ENCODE peak calls at places on chromosome X, in six cellular contexts. N is left lung, O is tibial nerve, X is GM12865, H is heart right ventricle, K is choroid plexus epithelial cell. M is an unnamed sample.

GRCh38 chrX:114615765-114616164 is 31.9 kb downstream of the HTR2C start:
- DNase-seq in X (no peak), O (no peak), H (no peak), N (no peak), K (no peak), M (no peak)

GRCh38 chrX:117972681-117973080 is 143.9 kb downstream of the KLHL13 start:
- DNase-seq in N (no peak), O (no peak), H (peak), K (no peak), X (no peak), M (no peak)

GRCh38 chrX:2536974-2537373 is 36.2 kb upstream of the DHRSX start:
- DNase-seq in N (no peak), X (no peak), K (no peak), H (peak), O (no peak), M (no peak)

GRCh38 chrX:103175944-103176753 is 38.8 kb upstream of the BEX4 start:
- DNase-seq in N (no peak), X (peak), K (peak), H (peak), O (peak), M (peak)

GRCh38 chrX:119942831-119943184 is 743 bp downstream of the NKAP start:
- DNase-seq in H (no peak), N (no peak), O (no peak), K (peak), X (no peak), M (no peak)

GRCh38 chrX:13888284-13888683 is 71.4 kb upstream of the GPM6B start:
- DNase-seq in K (no peak), N (no peak), O (no peak), X (no peak), H (no peak), M (no peak)

GRCh38 chrX:3520987-3521875 is 174.8 kb upstream of the MXRA5 start:
- DNase-seq in H (no peak), O (no peak), N (no peak), K (peak), X (no peak), M (peak)

GRCh38 chrX:72107320-72107719 is 24.4 kb downstream of the RTL5 start:
- DNase-seq in K (peak), X (no peak), N (no peak), H (no peak), O (no peak), M (peak)

GRCh38 chrX:104126856-104127255 is 14.5 kb downstream of the ZCCHC18 start:
- DNase-seq in H (no peak), X (no peak), N (no peak), O (no peak), K (no peak), M (peak)

GRCh38 chrX:49001521-49002090 is 458 bp downstream of the GRIPAP1 start:
- DNase-seq in K (peak), O (no peak), X (peak), H (peak), N (no peak), M (peak)

GRCh38 chrX:22087158-22087557 is 55.0 kb downstream of the PHEX start:
- DNase-seq in K (no peak), X (no peak), O (no peak), H (no peak), N (no peak), M (no peak)

GRCh38 chrX:47166126-47166525 is 21.1 kb downstream of the RBM10 start:
- DNase-seq in N (no peak), H (no peak), K (peak), O (no peak), X (no peak), M (peak)

GRCh38 chrX:8868906-8869305 is 67.7 kb upstream of the FAM9A start:
- DNase-seq in O (no peak), H (no peak), N (no peak), K (peak), X (no peak), M (peak)

GRCh38 chrX:112779139-112779538 is 61.5 kb downstream of the AMOT start:
- DNase-seq in X (no peak), O (no peak), K (no peak), N (no peak), H (no peak), M (no peak)

GRCh38 chrX:12721042-12721441 is 70.2 kb upstream of the PRPS2 start:
- DNase-seq in K (no peak), N (no peak), X (peak), H (no peak), O (no peak), M (no peak)

GRCh38 chrX:65127804-65128203 is 151.6 kb upstream of the ZC4H2 start:
- DNase-seq in K (no peak), N (no peak), O (no peak), X (no peak), H (peak), M (no peak)

GRCh38 chrX:119194631-119195030 is 41.5 kb upstream of the PGRMC1 start:
- DNase-seq in X (no peak), K (peak), O (no peak), N (no peak), H (no peak), M (peak)

GRCh38 chrX:122941801-122942200 is 242.3 kb upstream of the GRIA3 start:
- DNase-seq in X (no peak), N (no peak), K (no peak), O (no peak), H (no peak), M (no peak)

GRCh38 chrX:109889289-109890006 is 113.5 kb upstream of the TMEM164 start:
- DNase-seq in O (no peak), K (peak), N (no peak), H (no peak), X (peak), M (peak)

GRCh38 chrX:80648023-80648422 is 161.7 kb downstream of the BRWD3 start:
- DNase-seq in N (no peak), K (peak), H (no peak), X (peak), O (no peak), M (peak)

GRCh38 chrX:18946157-18946556 is 37.8 kb downstream of the PHKA2 start:
- DNase-seq in O (no peak), X (no peak), K (no peak), N (no peak), H (no peak), M (no peak)

GRCh38 chrX:11531226-11531625 is 134.5 kb downstream of the ARHGAP6 start:
- DNase-seq in X (no peak), K (peak), O (no peak), H (no peak), N (no peak), M (peak)

GRCh38 chrX:134396174-134396573 is 63.8 kb upstream of the HPRT1 start:
- DNase-seq in H (no peak), O (no peak), N (no peak), X (no peak), K (peak), M (peak)

GRCh38 chrX:57821703-57822375 is 88.4 kb downstream of the ZXDA start:
- DNase-seq in K (peak), X (peak), N (no peak), O (no peak), H (peak), M (peak)

GRCh38 chrX:69237228-69237627 is 72.0 kb upstream of the PJA1 start:
- DNase-seq in K (no peak), O (no peak), X (no peak), N (no peak), H (no peak), M (no peak)

GRCh38 chrX:13652256-13653021 is 502 bp upstream of the TCEANC start:
- DNase-seq in X (no peak), K (peak), N (no peak), O (no peak), H (no peak), M (peak)

GRCh38 chrX:134622056-134622812 is 36.0 kb downstream of the PLAC1 start:
- DNase-seq in O (no peak), X (peak), N (no peak), H (peak), K (peak), M (peak)

GRCh38 chrX:77597090-77597489 is 149.9 kb downstream of the FGF16 start:
- DNase-seq in H (no peak), N (no peak), K (peak), O (no peak), X (no peak), M (peak)
- TF ChIP-seq CTCF in H (peak), N (no peak), K (peak), O (no peak), X (no peak), M (peak)

DNA sequence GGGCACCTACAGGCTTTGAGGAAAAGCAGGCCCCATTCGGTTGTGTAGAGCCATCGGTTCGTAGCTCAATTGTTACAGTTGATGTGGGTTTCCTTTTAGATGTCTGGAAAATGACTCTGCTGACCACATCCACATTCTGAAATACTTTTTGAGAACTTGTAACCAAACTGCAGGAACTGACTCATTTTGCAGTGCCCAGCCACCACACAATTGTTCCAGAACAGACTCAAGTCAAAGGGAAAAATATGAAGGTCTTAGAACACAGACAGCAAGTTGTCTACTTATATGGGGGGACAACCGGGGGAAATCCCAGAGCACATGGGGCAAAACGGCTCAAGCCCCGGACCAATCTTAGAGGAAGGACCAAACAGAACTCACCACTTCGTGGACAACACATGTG is 557.6 kb upstream of the DIPK2B start:
- DNase-seq in N (no peak), K (peak), X (peak), O (no peak), H (no peak), M (peak)
- H3K4me3 ChIP-seq in N (no peak), K (no peak), X (no peak), O (no peak), H (no peak), M (peak)

GRCh38 chrX:1391370-1391706 is 575 bp downstream of the SLC25A6 start:
- DNase-seq in O (no peak), H (no peak), K (no peak), N (no peak), X (no peak), M (peak)

GRCh38 chrX:1392376-1393130 is 640 bp upstream of the SLC25A6 start:
- DNase-seq in K (peak), H (peak), N (peak), O (peak), X (peak), M (peak)

GRCh38 chrX:1390621-1391369 is 1.1 kb downstream of the SLC25A6 start:
- DNase-seq in N (peak), K (no peak), X (no peak), O (no peak), H (no peak), M (no peak)

GRCh38 chrX:1389993-1390285 is 2.0 kb downstream of the SLC25A6 start:
- DNase-seq in H (no peak), N (no peak), O (no peak), X (no peak), K (no peak), M (no peak)

DNA sequence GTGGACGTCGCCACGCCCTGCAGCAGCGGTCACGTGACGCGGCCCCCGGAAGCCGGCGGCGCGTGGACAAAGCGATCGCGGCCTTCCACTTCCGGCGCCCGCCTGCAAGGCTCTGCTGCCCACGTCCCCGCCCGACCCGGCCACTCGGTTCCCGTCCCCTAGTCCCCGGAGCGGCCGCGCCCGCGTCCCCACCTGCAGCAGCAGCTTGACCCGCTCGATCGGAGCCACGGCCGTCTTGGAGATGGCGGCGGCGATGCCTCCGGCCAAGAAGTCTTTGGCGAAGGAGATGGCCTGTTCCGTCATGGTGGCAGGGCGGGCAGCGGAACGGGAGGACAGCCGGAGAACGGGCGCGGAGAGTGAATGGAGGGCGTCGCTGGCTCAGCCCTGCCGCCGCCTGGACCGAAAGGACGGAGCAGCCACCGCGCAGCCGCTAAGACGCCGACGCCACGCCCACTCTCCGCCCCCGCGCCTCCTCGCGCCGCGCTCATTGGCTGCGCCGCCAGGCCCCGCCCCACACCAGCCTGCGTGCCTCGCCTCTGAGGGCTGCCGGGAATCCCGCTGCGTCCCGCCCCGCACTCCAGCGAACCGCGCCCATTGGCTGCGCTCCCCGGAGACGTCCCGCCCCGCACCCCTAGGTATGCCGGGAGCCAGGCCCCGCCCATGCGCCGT is at the start of gene SLC25A6:
- DNase-seq in O (peak), K (peak), N (peak), X (peak), H (peak), M (peak)
- TF ChIP-seq CTCF in O (no peak), K (peak), N (peak), X (no peak), H (peak), M (no peak)

GRCh38 chrX:40093586-40093985 is 4.2 kb downstream of the BCOR start:
- DNase-seq in O (no peak), X (no peak), N (no peak), H (no peak), K (no peak), M (no peak)
- H3K4me3 ChIP-seq in O (peak), X (no peak), N (peak), H (peak), K (peak), M (peak)

DNA sequence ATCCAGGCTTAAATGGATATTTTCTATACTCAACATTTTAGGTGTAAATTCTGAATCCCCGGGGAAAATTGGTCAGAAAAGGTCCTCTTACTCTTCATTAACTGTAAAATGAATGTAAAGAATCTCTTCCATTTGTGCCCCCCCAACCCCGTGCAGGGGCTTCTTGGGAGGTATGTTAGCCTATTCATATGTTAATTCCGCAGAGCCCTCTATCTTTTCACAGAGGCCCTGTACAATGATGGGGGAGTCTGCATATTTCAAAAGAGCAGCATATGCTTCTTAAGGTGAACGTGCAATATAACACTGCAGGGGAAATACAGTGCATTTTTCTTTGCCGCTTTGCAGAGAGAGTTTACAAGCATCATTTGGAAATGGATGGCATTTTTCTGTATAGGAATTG is 88.5 kb upstream of the CXorf66 start:
- DNase-seq in O (no peak), N (no peak), K (no peak), X (no peak), H (no peak), M (no peak)
- TF ChIP-seq CTCF in O (no peak), N (no peak), K (no peak), X (no peak), H (no peak), M (no peak)

DNA sequence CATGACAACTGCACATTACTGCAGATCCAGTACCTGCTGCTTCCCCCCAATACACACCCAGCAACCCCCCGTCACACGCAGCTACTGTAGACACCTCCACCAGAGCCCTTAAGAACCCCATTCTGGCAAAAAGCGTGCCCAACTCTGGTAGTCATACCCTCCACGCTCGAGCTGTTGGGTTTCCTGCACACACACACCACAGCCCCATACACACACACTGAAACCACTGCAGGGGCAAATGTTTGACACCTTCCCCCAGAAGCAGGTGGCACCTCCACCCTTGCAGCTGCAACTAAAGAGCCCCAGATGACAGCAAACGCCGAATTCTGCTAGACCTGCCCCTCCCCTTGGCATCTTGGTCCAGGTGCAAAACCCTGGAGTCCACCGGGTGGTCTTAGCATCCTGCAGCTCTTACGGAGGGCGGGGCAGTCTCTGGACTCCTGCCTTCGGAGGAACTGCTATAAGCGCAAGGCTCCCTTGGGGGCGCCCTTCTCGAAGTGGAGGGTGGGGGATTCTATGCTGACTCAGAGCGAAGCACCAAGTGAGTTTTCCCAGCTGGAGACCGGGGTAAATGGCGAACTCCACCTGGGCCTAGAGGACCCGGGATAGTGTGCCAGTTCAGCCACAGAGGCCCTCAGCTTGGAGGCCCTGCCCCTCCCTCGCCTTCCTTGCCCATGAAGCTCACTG is 1.5 kb downstream of the FRMPD3 start:
- DNase-seq in O (no peak), X (peak), H (no peak), K (no peak), N (no peak), M (no peak)
- H3K4me3 ChIP-seq in O (no peak), X (no peak), H (no peak), K (no peak), N (no peak), M (no peak)

DNA sequence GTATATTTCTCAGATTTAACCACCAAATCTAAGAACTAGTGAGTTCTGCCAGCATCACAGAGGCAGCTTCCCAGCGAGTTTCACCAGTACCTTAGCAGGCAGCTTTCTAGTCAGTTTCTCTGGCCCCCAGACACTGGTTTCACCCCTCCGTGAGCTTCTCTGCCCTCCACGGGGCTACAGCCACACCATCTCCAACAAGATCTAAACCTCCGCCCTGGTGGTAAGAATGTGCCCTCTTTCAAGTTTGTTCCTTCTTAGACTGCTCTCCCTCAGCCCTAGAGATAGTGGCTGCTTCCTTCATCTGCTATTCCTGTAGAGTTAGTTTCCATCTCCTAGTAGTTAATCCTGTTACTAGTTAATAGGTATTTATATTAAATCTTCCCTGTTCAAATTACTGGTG is 60.5 kb upstream of the TAB3 start:
- DNase-seq in K (no peak), N (no peak), X (no peak), H (no peak), O (no peak), M (no peak)
- TF ChIP-seq CTCF in K (no peak), N (no peak), X (no peak), H (no peak), O (no peak), M (no peak)

GRCh38 chrX:150507251-150507856 is 61.1 kb upstream of the MTM1 start:
- DNase-seq in X (no peak), H (peak), K (peak), O (no peak), N (no peak), M (peak)
- H3K4me3 ChIP-seq in X (no peak), H (no peak), K (no peak), O (peak), N (no peak), M (no peak)

GRCh38 chrX:129461801-129462456 is 61.4 kb downstream of the SMARCA1 start:
- DNase-seq in K (no peak), N (no peak), X (no peak), H (no peak), O (no peak), M (no peak)
- TF ChIP-seq CTCF in K (no peak), N (no peak), X (no peak), H (no peak), O (no peak), M (no peak)

GRCh38 chrX:139091878-139092277 is 380.4 kb upstream of the FGF13 start:
- DNase-seq in K (no peak), O (no peak), H (no peak), N (no peak), X (no peak), M (no peak)

GRCh38 chrX:139091086-139091485 is 379.6 kb upstream of the FGF13 start:
- DNase-seq in O (no peak), N (no peak), X (no peak), K (no peak), H (no peak), M (peak)

GRCh38 chrX:139094671-139095592 is 383.4 kb upstream of the FGF13 start:
- DNase-seq in X (no peak), O (no peak), K (no peak), H (no peak), N (no peak), M (peak)

GRCh38 chrX:139093201-139093600 is 381.7 kb upstream of the FGF13 start:
- DNase-seq in O (no peak), X (no peak), H (no peak), N (no peak), K (no peak), M (no peak)
- H3K4me3 ChIP-seq in O (no peak), X (no peak), H (no peak), N (no peak), K (no peak), M (no peak)